ENCODE peak calls at places on chromosomes 7 and 10, in nine cellular contexts. W is uterus, B is AG04449, S is body of pancreas, X is B cell, O is heart right ventricle, H is lung, Y is dorsolateral prefrontal cortex, K is GM13977. E is an unnamed sample.

GRCh38 chr10:110209399-110209925 is 2.1 kb downstream of the MXI1 start:
- DNase-seq in W (peak), B (no peak), S (peak), X (peak), O (no peak), H (peak), Y (peak), K (peak), E (peak)

GRCh38 chr7:98086231-98086855 is 20.3 kb upstream of the LMTK2 start:
- DNase-seq in W (no peak), B (no peak), S (peak), X (no peak), O (no peak), H (no peak), Y (no peak), K (no peak), E (no peak)

GRCh38 chr7:50607524-50608125 is 42.4 kb upstream of the DDC start:
- DNase-seq in W (no peak), B (no peak), S (no peak), X (no peak), O (no peak), H (no peak), Y (no peak), K (no peak), E (no peak)

GRCh38 chr10:26540601-26541000 is 102.5 kb downstream of the APBB1IP start:
- DNase-seq in W (no peak), B (no peak), S (no peak), X (peak), O (no peak), H (no peak), Y (no peak), K (peak), E (no peak)

GRCh38 chr7:66474441-66474840 is 154.2 kb upstream of the KCTD7 start:
- DNase-seq in W (no peak), B (no peak), S (no peak), X (no peak), O (no peak), H (no peak), Y (no peak), K (no peak), E (no peak)

GRCh38 chr7:67137464-67137863 is 140.8 kb downstream of the TYW1 start:
- DNase-seq in W (no peak), B (no peak), S (no peak), X (no peak), O (no peak), H (no peak), Y (no peak), K (no peak), E (no peak)

GRCh38 chr10:93220315-93221170 is 146.8 kb downstream of the CYP26A1 start:
- DNase-seq in W (no peak), B (no peak), S (no peak), X (no peak), O (no peak), H (no peak), Y (no peak), K (no peak), E (no peak)

GRCh38 chr10:85548038-85548437 is 818.6 kb downstream of the GRID1 start:
- DNase-seq in W (no peak), B (no peak), S (peak), X (no peak), O (peak), H (no peak), Y (peak), K (peak), E (no peak)

GRCh38 chr7:25854608-25855497 is 297.1 kb upstream of the NFE2L3 start:
- DNase-seq in W (peak), B (peak), S (peak), X (peak), O (peak), H (no peak), Y (no peak), K (peak), E (no peak)

GRCh38 chr7:20786779-20787651 is at the start of gene SP8:
- DNase-seq in W (no peak), B (no peak), S (no peak), X (no peak), O (no peak), H (no peak), Y (no peak), K (peak), E (no peak)

GRCh38 chr7:16594061-16594460 is 51.5 kb downstream of the ANKMY2 start:
- DNase-seq in W (no peak), B (peak), S (no peak), X (no peak), O (no peak), H (no peak), Y (no peak), K (no peak), E (no peak)

GRCh38 chr10:13092446-13093102 is 7.4 kb upstream of the OPTN start:
- DNase-seq in W (no peak), B (no peak), S (no peak), X (no peak), O (no peak), H (no peak), Y (no peak), K (no peak), E (no peak)

GRCh38 chr10:63424576-63424975 is 41.2 kb downstream of the JMJD1C start:
- DNase-seq in W (no peak), B (no peak), S (no peak), X (no peak), O (no peak), H (no peak), Y (no peak), K (no peak), E (no peak)

GRCh38 chr7:121505021-121505420 is 108.9 kb upstream of the FAM3C start:
- DNase-seq in W (no peak), B (no peak), S (no peak), X (no peak), O (no peak), H (no peak), Y (no peak), K (no peak), E (no peak)

GRCh38 chr10:33196710-33197406 is 137.6 kb downstream of the NRP1 start:
- DNase-seq in W (peak), B (no peak), S (peak), X (no peak), O (peak), H (no peak), Y (no peak), K (no peak), E (no peak)

GRCh38 chr10:106387063-106387462 is 777.4 kb downstream of the SORCS1 start:
- DNase-seq in W (no peak), B (no peak), S (no peak), X (no peak), O (no peak), H (no peak), Y (no peak), K (no peak), E (no peak)

GRCh38 chr10:132546567-132547420 is 9.2 kb downstream of the INPP5A start:
- DNase-seq in W (peak), B (no peak), S (peak), X (peak), O (no peak), H (no peak), Y (no peak), K (peak), E (no peak)

GRCh38 chr7:131057524-131058065 is 270.1 kb upstream of the MKLN1 start:
- DNase-seq in W (no peak), B (no peak), S (peak), X (peak), O (no peak), H (no peak), Y (no peak), K (no peak), E (no peak)

GRCh38 chr7:91112902-91113321 is 151.3 kb upstream of the FZD1 start:
- DNase-seq in W (no peak), B (peak), S (no peak), X (no peak), O (no peak), H (no peak), Y (no peak), K (no peak), E (no peak)

GRCh38 chr7:33754933-33755928 is 150.1 kb upstream of the BMPER start:
- DNase-seq in W (no peak), B (no peak), S (no peak), X (no peak), O (no peak), H (no peak), Y (no peak), K (no peak), E (no peak)

GRCh38 chr7:151179946-151180345 is 7.1 kb downstream of the ASB10 start:
- DNase-seq in W (no peak), B (no peak), S (no peak), X (no peak), O (no peak), H (no peak), Y (no peak), K (no peak), E (no peak)

GRCh38 chr10:99784025-99784730 is 1.7 kb downstream of the ABCC2 start:
- DNase-seq in W (no peak), B (peak), S (peak), X (no peak), O (no peak), H (no peak), Y (no peak), K (no peak), E (no peak)

GRCh38 chr7:99822731-99823718 is 4.8 kb upstream of the CYP3A43 start:
- DNase-seq in W (no peak), B (no peak), S (no peak), X (no peak), O (no peak), H (no peak), Y (no peak), K (no peak), E (no peak)

GRCh38 chr10:66788142-66788541 is 137.7 kb upstream of the LRRTM3 start:
- DNase-seq in W (no peak), B (no peak), S (no peak), X (no peak), O (no peak), H (no peak), Y (no peak), K (no peak), E (no peak)

GRCh38 chr10:11242443-11243386 is 225.0 kb downstream of the CELF2 start:
- DNase-seq in W (no peak), B (no peak), S (no peak), X (peak), O (peak), H (no peak), Y (no peak), K (peak), E (no peak)

GRCh38 chr10:60954045-60954444 is 10.1 kb upstream of the RHOBTB1 start:
- DNase-seq in W (no peak), B (no peak), S (no peak), X (no peak), O (no peak), H (no peak), Y (no peak), K (no peak), E (no peak)

GRCh38 chr10:113681533-113682470 is 2.1 kb downstream of the CASP7 start:
- DNase-seq in W (no peak), B (no peak), S (no peak), X (peak), O (no peak), H (no peak), Y (no peak), K (peak), E (no peak)

GRCh38 chr10:15630353-15630752 is 89.4 kb downstream of the ITGA8 start:
- DNase-seq in W (peak), B (no peak), S (no peak), X (no peak), O (peak), H (no peak), Y (no peak), K (no peak), E (no peak)

GRCh38 chr10:90718185-90718584 is 139.7 kb downstream of the HTR7 start:
- DNase-seq in W (no peak), B (no peak), S (no peak), X (no peak), O (no peak), H (no peak), Y (no peak), K (no peak), E (no peak)
- TF ChIP-seq CTCF in W (no peak), B (no peak), S (no peak), X (no peak), O (no peak), H (no peak), Y (no peak), K (no peak), E (no peak)

GRCh38 chr7:41006591-41006990 is 696.3 kb downstream of the INHBA start:
- DNase-seq in W (no peak), B (no peak), S (no peak), X (no peak), O (no peak), H (no peak), Y (no peak), K (no peak), E (no peak)

GRCh38 chr7:41010967-41011366 is 691.9 kb downstream of the INHBA start:
- DNase-seq in W (no peak), B (no peak), S (no peak), X (no peak), O (peak), H (no peak), Y (no peak), K (no peak), E (no peak)

GRCh38 chr7:41013117-41013516 is 689.8 kb downstream of the INHBA start:
- DNase-seq in W (no peak), B (no peak), S (no peak), X (no peak), O (no peak), H (no peak), Y (no peak), K (no peak), E (no peak)

GRCh38 chr7:41007351-41007751 is 695.5 kb downstream of the INHBA start:
- DNase-seq in W (no peak), B (no peak), S (no peak), X (no peak), O (no peak), H (no peak), Y (no peak), K (no peak), E (no peak)

GRCh38 chr7:41010418-41010817 is 692.5 kb downstream of the INHBA start:
- DNase-seq in W (no peak), B (no peak), S (no peak), X (no peak), O (peak), H (no peak), Y (no peak), K (no peak), E (no peak)
- TF ChIP-seq CTCF in W (no peak), B (no peak), S (no peak), X (no peak), O (no peak), H (no peak), Y (no peak), K (no peak), E (no peak)

GRCh38 chr7:143003393-143004051 is 23.4 kb downstream of the OR9A2 start:
- DNase-seq in W (no peak), B (no peak), S (peak), X (peak), O (peak), H (no peak), Y (no peak), K (peak), E (no peak)
- TF ChIP-seq CTCF in W (peak), B (peak), S (peak), X (peak), O (peak), H (peak), Y (peak), K (peak), E (no peak)

GRCh38 chr10:116836902-116837513 is 12.3 kb upstream of the ENO4 start:
- DNase-seq in W (no peak), B (no peak), S (no peak), X (no peak), O (no peak), H (no peak), Y (no peak), K (no peak), E (no peak)
- TF ChIP-seq CTCF in W (no peak), B (peak), S (no peak), X (no peak), O (no peak), H (no peak), Y (no peak), K (no peak), E (no peak)

DNA sequence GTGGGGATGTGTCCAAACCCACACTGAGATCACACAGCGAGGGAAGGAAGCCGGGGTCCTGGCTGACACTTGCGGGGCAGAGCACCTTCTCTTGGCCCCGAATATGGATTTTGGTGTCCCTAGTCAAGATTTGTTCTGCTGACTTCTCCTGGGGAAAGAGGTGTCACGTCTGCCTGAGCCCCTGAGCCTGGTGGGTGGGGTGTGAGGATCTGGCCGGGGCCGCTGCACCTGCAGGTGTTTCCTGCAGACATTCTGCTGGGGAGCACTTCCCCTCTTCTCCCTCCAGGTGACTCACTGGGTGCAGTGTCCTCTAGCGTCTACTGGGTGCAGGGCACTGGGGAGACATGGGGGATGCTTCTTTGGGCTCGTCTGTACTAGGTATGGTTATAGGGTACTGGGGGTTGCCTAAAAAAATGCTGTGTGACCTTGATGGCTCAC is 99.2 kb downstream of the GRK5 start:
- DNase-seq in W (peak), B (no peak), S (no peak), X (peak), O (no peak), H (no peak), Y (no peak), K (peak), E (no peak)
- TF ChIP-seq CTCF in W (peak), B (peak), S (no peak), X (peak), O (no peak), H (no peak), Y (no peak), K (peak), E (no peak)

GRCh38 chr10:84340632-84341537 is 12.5 kb downstream of the CCSER2 start:
- DNase-seq in W (no peak), B (no peak), S (no peak), X (no peak), O (no peak), H (no peak), Y (no peak), K (no peak), E (no peak)

GRCh38 chr10:84340187-84340586 is 11.8 kb downstream of the CCSER2 start:
- DNase-seq in W (no peak), B (no peak), S (no peak), X (no peak), O (no peak), H (no peak), Y (no peak), K (no peak), E (no peak)

GRCh38 chr10:84341983-84342382 is 13.6 kb downstream of the CCSER2 start:
- DNase-seq in W (no peak), B (no peak), S (no peak), X (no peak), O (no peak), H (no peak), Y (no peak), K (no peak), E (no peak)

GRCh38 chr10:84342584-84342983 is 14.2 kb downstream of the CCSER2 start:
- DNase-seq in W (no peak), B (no peak), S (no peak), X (no peak), O (no peak), H (no peak), Y (no peak), K (no peak), E (no peak)

DNA sequence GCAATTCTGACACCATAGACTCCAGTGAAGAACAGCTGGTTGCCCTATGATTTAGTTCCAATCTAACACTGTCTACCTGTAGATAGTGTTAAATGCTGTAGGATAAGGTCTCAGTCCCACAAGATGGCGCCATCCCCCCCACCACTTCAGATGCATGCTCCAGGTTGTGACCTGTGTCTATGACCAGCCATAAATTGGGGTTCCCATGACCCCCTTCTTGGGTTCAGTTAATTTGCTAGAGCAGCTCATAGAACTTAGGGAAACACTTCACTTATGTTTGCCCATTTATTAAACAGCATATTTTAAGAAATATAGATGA is 13.1 kb downstream of the CCSER2 start:
- DNase-seq in W (no peak), B (no peak), S (no peak), X (no peak), O (no peak), H (no peak), Y (no peak), K (no peak), E (no peak)
- TF ChIP-seq CTCF in W (no peak), B (no peak), S (no peak), X (no peak), O (no peak), H (no peak), Y (no peak), K (peak), E (no peak)

GRCh38 chr7:23012797-23013714 is 874 bp downstream of the HYCC1 start:
- DNase-seq in W (peak), B (no peak), S (no peak), X (peak), O (peak), H (no peak), Y (peak), K (no peak), E (peak)
- TF ChIP-seq CTCF in W (no peak), B (no peak), S (no peak), X (no peak), O (no peak), H (no peak), Y (no peak), K (peak), E (no peak)

GRCh38 chr7:83065714-83066113 is 97.0 kb downstream of the PCLO start:
- DNase-seq in W (no peak), B (no peak), S (no peak), X (no peak), O (no peak), H (no peak), Y (no peak), K (no peak), E (no peak)
- TF ChIP-seq CTCF in W (no peak), B (no peak), S (no peak), X (no peak), O (no peak), H (no peak), Y (no peak), K (no peak), E (no peak)

GRCh38 chr10:112361951-112362770 is 11.8 kb upstream of the ACSL5 start:
- DNase-seq in W (peak), B (no peak), S (peak), X (no peak), O (peak), H (peak), Y (peak), K (no peak), E (no peak)
- TF ChIP-seq CTCF in W (no peak), B (no peak), S (no peak), X (no peak), O (no peak), H (no peak), Y (no peak), K (no peak), E (no peak)

GRCh38 chr10:68982389-68982788 is 6.2 kb upstream of the KIFBP start:
- DNase-seq in W (no peak), B (no peak), S (no peak), X (no peak), O (no peak), H (no peak), Y (no peak), K (no peak), E (no peak)

DNA sequence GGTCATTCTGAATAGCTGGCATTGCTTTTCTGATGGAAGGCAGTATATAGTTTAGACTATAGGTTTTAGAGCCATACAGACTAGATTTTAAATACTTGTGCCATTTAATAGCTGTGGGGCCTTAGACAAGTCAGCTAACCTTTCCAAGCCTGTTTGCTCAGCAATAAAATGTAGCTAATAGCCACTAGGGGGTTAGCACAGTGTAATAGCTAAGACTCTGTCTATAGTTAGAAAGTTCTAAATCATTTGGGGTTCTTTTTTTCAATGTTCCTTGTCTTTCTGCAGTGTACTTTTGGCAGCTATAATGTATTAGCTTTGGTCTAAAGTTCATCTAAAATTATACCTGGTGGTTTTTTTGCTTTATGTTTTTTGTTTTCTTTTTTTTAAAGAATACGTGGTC is 7.5 kb upstream of the KIFBP start:
- DNase-seq in W (no peak), B (no peak), S (no peak), X (no peak), O (no peak), H (no peak), Y (no peak), K (no peak), E (no peak)
- TF ChIP-seq CTCF in W (no peak), B (no peak), S (no peak), X (peak), O (peak), H (no peak), Y (no peak), K (no peak), E (no peak)

E was measured in omental fat pad.